ENCODE peak calls at places on chromosomes 3 and 15, in six cellular contexts. Q, E, D, H, P and M are unnamed samples.
A peak's percentile ranks its signal among the peaks of the same experiment; 100 is the strongest.

GRCh38 chr3:50478671-50479070 is 24.8 kb downstream of the CACNA2D2 start:
- DNase-seq in H (no peak), P (no peak), Q (no peak), D (no peak), E (no peak), M (no peak)

GRCh38 chr15:58307313-58307961 is 124.4 kb upstream of the LIPC start:
- DNase-seq in P (no peak), Q (peak; percentile 77), E (no peak), H (no peak), D (no peak), M (no peak)

GRCh38 chr15:85773249-85773648 is 21.5 kb downstream of the KLHL25 start:
- DNase-seq in H (no peak), E (no peak), D (no peak), P (no peak), Q (no peak), M (no peak)

GRCh38 chr3:181075098-181075497 is 85.6 kb upstream of the DNAJC19 start:
- DNase-seq in P (no peak), Q (no peak), H (no peak), E (no peak), D (no peak), M (no peak)

GRCh38 chr3:54955496-54955895 is 27.6 kb upstream of the LRTM1 start:
- DNase-seq in H (no peak), E (no peak), D (no peak), P (no peak), Q (no peak), M (no peak)

GRCh38 chr3:4979401-4980228 is at the start of gene BHLHE40:
- DNase-seq in D (no peak), H (no peak), Q (no peak), E (no peak), P (no peak), M (peak; percentile 63)

GRCh38 chr3:17431004-17431403 is 311.4 kb downstream of the TBC1D5 start:
- DNase-seq in Q (peak; percentile 53), E (peak; percentile 60), H (peak; percentile 9), P (no peak), D (peak; percentile 12), M (no peak)

GRCh38 chr3:27387625-27388024 is 18.4 kb upstream of the NEK10 start:
- DNase-seq in P (no peak), Q (peak; percentile 13), E (no peak), H (no peak), D (no peak), M (no peak)

GRCh38 chr3:82030932-82031331 is 269.5 kb upstream of the GBE1 start:
- DNase-seq in P (no peak), D (no peak), E (no peak), Q (no peak), H (no peak), M (no peak)

GRCh38 chr15:99467861-99468460 is 97.8 kb upstream of the MEF2A start:
- DNase-seq in H (no peak), E (no peak), Q (peak; percentile 31), D (no peak), P (no peak), M (no peak)

GRCh38 chr3:125767641-125768040 is 172.3 kb upstream of the OSBPL11 start:
- DNase-seq in D (no peak), Q (no peak), P (no peak), E (no peak), H (no peak), M (no peak)

GRCh38 chr15:52013151-52013791 is 5.7 kb upstream of the MAPK6 start:
- DNase-seq in Q (peak; percentile 80), H (no peak), E (peak; percentile 36), D (no peak), P (no peak), M (peak; percentile 19)

GRCh38 chr15:78418681-78419080 is 19.3 kb upstream of the IREB2 start:
- DNase-seq in P (no peak), Q (no peak), D (no peak), E (no peak), H (peak; percentile 54), M (no peak)

GRCh38 chr15:94523873-94524272 is 292.5 kb downstream of the MCTP2 start:
- DNase-seq in Q (no peak), P (no peak), H (no peak), D (no peak), E (no peak), M (no peak)

GRCh38 chr15:68765602-68766368 is 54.9 kb downstream of the ANP32A start:
- DNase-seq in E (no peak), D (no peak), H (no peak), Q (no peak), P (no peak), M (no peak)

GRCh38 chr3:61141184-61141583 is 110.1 kb downstream of the FHIT start:
- DNase-seq in E (no peak), P (no peak), D (no peak), Q (no peak), H (no peak), M (no peak)

GRCh38 chr15:35674873-35675781 is 129.2 kb upstream of the DPH6 start:
- DNase-seq in E (no peak), H (no peak), D (no peak), Q (peak; percentile 77), P (peak; percentile 12), M (peak; percentile 24)

GRCh38 chr3:11288786-11289637 is 16.8 kb downstream of the ATG7 start:
- DNase-seq in D (no peak), P (peak; percentile 71), E (peak; percentile 79), H (peak; percentile 23), Q (peak; percentile 96), M (peak; percentile 69)

GRCh38 chr15:78691873-78692421 is 50.9 kb upstream of the CHRNB4 start:
- DNase-seq in Q (no peak), D (no peak), E (no peak), P (no peak), H (no peak), M (no peak)

GRCh38 chr3:155233213-155233612 is 60.3 kb downstream of the STRIT1 start:
- DNase-seq in E (no peak), P (no peak), D (peak; percentile 17), Q (peak; percentile 81), H (no peak), M (peak; percentile 41)

GRCh38 chr15:85035980-85036379 is 54.3 kb downstream of the PDE8A start:
- DNase-seq in E (no peak), H (no peak), P (no peak), D (no peak), Q (no peak), M (no peak)

GRCh38 chr3:47994180-47994579 is 22.0 kb downstream of the MAP4 start:
- DNase-seq in E (no peak), D (no peak), P (no peak), Q (peak; percentile 67), H (no peak), M (no peak)

GRCh38 chr3:60240558-60240957 is 1010.7 kb downstream of the FHIT start:
- DNase-seq in D (no peak), H (no peak), Q (no peak), E (no peak), P (no peak), M (no peak)

GRCh38 chr3:14143826-14144225 is 19.0 kb downstream of the TMEM43 start:
- DNase-seq in E (peak; percentile 69), H (peak; percentile 70), D (no peak), P (no peak), Q (peak; percentile 94), M (no peak)

GRCh38 chr15:48191574-48192225 is at the start of gene CTXN2:
- DNase-seq in Q (no peak), H (no peak), P (no peak), E (no peak), D (no peak), M (no peak)

GRCh38 chr3:161559177-161559998 is 62.8 kb downstream of the OTOL1 start:
- DNase-seq in Q (peak; percentile 9), H (peak; percentile 27), E (peak; percentile 46), P (no peak), D (peak; percentile 44), M (peak; percentile 9)

GRCh38 chr3:15271785-15272381 is 60.5 kb downstream of the SH3BP5 start:
- DNase-seq in E (no peak), H (no peak), P (peak; percentile 90), Q (no peak), D (no peak), M (no peak)

GRCh38 chr3:12049675-12050074 is 45.5 kb downstream of the SYN2 start:
- DNase-seq in H (no peak), P (no peak), Q (peak; percentile 3), D (peak; percentile 13), E (no peak), M (peak; percentile 4)

GRCh38 chr3:73954506-73954905 is 329.8 kb upstream of the PDZRN3 start:
- DNase-seq in Q (no peak), P (no peak), E (no peak), H (no peak), D (no peak), M (no peak)

GRCh38 chr3:112770026-112770626 is 76.5 kb downstream of the CD200R1L start:
- DNase-seq in Q (peak; percentile 87), D (no peak), H (no peak), E (peak; percentile 77), P (no peak), M (peak; percentile 38)

GRCh38 chr15:89860851-89861360 is 32.9 kb downstream of the AP3S2 start:
- DNase-seq in E (no peak), D (no peak), P (no peak), H (no peak), Q (no peak), M (no peak)

DNA sequence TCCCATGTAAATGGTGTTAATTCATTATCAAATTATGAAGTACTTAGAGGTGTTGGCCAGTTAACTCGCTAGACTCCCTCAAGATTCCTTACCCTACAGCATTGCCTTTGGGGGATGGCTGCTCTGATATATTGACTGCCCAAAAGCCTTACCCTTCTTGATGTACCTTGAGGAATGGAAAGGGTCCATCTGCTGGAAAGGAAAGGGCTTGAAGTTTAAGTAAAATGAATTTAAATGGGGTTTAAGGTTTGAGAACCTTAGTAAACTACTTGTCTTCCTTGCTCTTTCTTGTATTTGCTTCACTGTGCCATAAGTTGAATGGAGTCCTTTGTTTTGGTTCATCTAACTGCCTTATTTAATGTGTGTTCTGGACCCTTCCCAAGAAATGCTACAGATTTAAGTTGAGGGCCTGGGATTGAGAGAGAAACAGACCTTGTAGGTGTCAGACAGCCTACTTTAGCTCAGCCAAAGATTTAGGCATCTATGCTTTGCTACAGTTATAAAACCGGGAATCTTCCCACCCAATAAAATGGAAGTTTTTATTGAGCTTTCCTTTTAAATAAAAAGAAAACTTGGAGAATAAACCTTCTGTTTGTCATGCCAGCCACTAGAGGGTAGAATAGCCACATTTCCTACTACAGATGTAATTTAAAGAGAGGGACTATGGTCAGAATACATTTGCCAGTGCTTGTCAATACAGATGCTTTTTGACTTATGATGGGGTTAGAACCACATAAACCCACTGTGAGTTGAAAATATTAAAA is 25.3 kb downstream of the CMSS1 start:
- DNase-seq in D (peak; percentile 20), H (peak; percentile 38), E (peak; percentile 53), P (no peak), Q (peak; percentile 73), M (no peak)
- TF ChIP-seq BHLHE40 in D (no peak), H (no peak), E (no peak), P (no peak), Q (no peak), M (no peak)

GRCh38 chr3:123090700-123091585 is 24.1 kb downstream of the PDIA5 start:
- DNase-seq in Q (peak; percentile 41), E (no peak), H (no peak), D (no peak), P (no peak), M (no peak)
- TF ChIP-seq BHLHE40 in Q (no peak), E (no peak), H (no peak), D (no peak), P (no peak), M (no peak)

GRCh38 chr3:7630925-7631324 is 770.0 kb downstream of the GRM7 start:
- DNase-seq in E (no peak), Q (no peak), H (no peak), D (no peak), P (no peak), M (peak; percentile 16)
- TF ChIP-seq BHLHE40 in E (no peak), Q (no peak), H (no peak), D (no peak), P (no peak), M (no peak)

GRCh38 chr15:93241696-93242585 is 152.9 kb upstream of the RGMA start:
- DNase-seq in Q (no peak), D (no peak), E (no peak), P (no peak), H (no peak), M (no peak)
- TF ChIP-seq BHLHE40 in Q (no peak), D (no peak), E (no peak), P (no peak), H (no peak), M (no peak)